ENCODE peak calls at places on chromosomes 13 and 19, in eight cellular contexts. D, I, A, L, C, M, Y and F are unnamed samples.

GRCh38 chr13:54660277-54660676 is 1631.7 kb downstream of the OLFM4 start:
- DNase-seq in L (no peak), I (no peak), D (no peak), A (no peak), M (no peak), C (no peak), Y (no peak), F (no peak)

GRCh38 chr19:46533085-46534081 is 37.7 kb upstream of the PNMA8B start:
- DNase-seq in D (no peak), M (no peak), C (no peak), Y (no peak), I (no peak), A (no peak), L (no peak), F (no peak)

GRCh38 chr13:87999141-87999765 is 328.1 kb downstream of the SLITRK5 start:
- DNase-seq in D (no peak), L (no peak), C (no peak), A (no peak), Y (peak; percentile 44), M (peak; percentile 29), I (no peak), F (no peak)

GRCh38 chr19:2782357-2782935 is 627 bp downstream of the SGTA start:
- DNase-seq in M (no peak), C (no peak), D (no peak), L (no peak), Y (no peak), A (no peak), I (no peak), F (no peak)

GRCh38 chr13:29491248-29491647 is 104.2 kb downstream of the SLC7A1 start:
- DNase-seq in C (no peak), L (no peak), Y (no peak), M (no peak), A (no peak), D (no peak), I (no peak), F (no peak)

GRCh38 chr19:1163283-1163933 is 10.7 kb downstream of the SBNO2 start:
- DNase-seq in I (no peak), C (peak; percentile 8), M (no peak), L (no peak), D (no peak), Y (no peak), A (no peak), F (no peak)

GRCh38 chr13:26965976-26966375 is 205.4 kb upstream of the GPR12 start:
- DNase-seq in L (no peak), A (peak; percentile 71), M (peak; percentile 68), D (no peak), C (peak; percentile 85), I (no peak), Y (peak; percentile 77), F (no peak)

GRCh38 chr19:14479985-14480694 is 5.0 kb upstream of the PTGER1 start:
- DNase-seq in L (no peak), C (no peak), A (no peak), I (peak; percentile 65), M (no peak), Y (peak; percentile 32), D (no peak), F (no peak)

GRCh38 chr13:37889102-37889501 is 19.5 kb upstream of the TRPC4 start:
- DNase-seq in C (no peak), Y (peak; percentile 35), L (no peak), I (no peak), M (peak; percentile 28), A (no peak), D (no peak), F (no peak)

GRCh38 chr13:71842003-71842402 is 25.0 kb downstream of the DACH1 start:
- DNase-seq in Y (no peak), L (no peak), A (no peak), M (no peak), D (no peak), I (no peak), C (no peak), F (no peak)

GRCh38 chr13:42101821-42102580 is 53.6 kb downstream of the DGKH start:
- DNase-seq in C (no peak), D (no peak), A (peak; percentile 13), M (no peak), L (no peak), I (no peak), Y (no peak), F (no peak)

GRCh38 chr19:23913931-23914330 is 755 bp upstream of the ZNF726 start:
- DNase-seq in A (no peak), Y (no peak), C (no peak), I (no peak), M (no peak), D (no peak), L (no peak), F (no peak)

GRCh38 chr13:100510208-100510997 is 78.2 kb downstream of the GGACT start:
- DNase-seq in D (no peak), L (no peak), C (no peak), I (no peak), M (no peak), A (no peak), Y (no peak), F (no peak)

GRCh38 chr19:3590991-3591659 is 5.8 kb downstream of the GIPC3 start:
- DNase-seq in D (no peak), A (no peak), I (no peak), L (no peak), Y (no peak), C (no peak), M (no peak), F (no peak)

GRCh38 chr19:13723206-13723605 is 41.1 kb upstream of the MRI1 start:
- DNase-seq in L (no peak), D (no peak), A (no peak), C (no peak), I (no peak), M (peak; percentile 40), Y (no peak), F (no peak)

GRCh38 chr13:114110091-114110829 is 22.2 kb downstream of the RASA3 start:
- DNase-seq in L (peak; percentile 71), C (no peak), I (peak; percentile 84), M (peak; percentile 50), D (no peak), A (no peak), Y (no peak), F (peak; percentile 92)

GRCh38 chr19:8702350-8702749 is 3.8 kb upstream of the ACTL9 start:
- DNase-seq in C (no peak), Y (no peak), I (no peak), M (no peak), L (no peak), A (no peak), D (no peak), F (no peak)

GRCh38 chr13:92830821-92831220 is 395.8 kb upstream of the GPC6 start:
- DNase-seq in Y (no peak), I (no peak), C (no peak), L (no peak), A (no peak), M (no peak), D (no peak), F (no peak)

GRCh38 chr13:77329133-77330008 is 2.5 kb upstream of the MYCBP2 start:
- DNase-seq in L (peak; percentile 92), I (peak; percentile 99), M (peak; percentile 96), Y (peak; percentile 98), D (peak; percentile 64), A (peak; percentile 83), C (peak; percentile 83), F (peak; percentile 100)

GRCh38 chr19:4597975-4598671 is 38.6 kb upstream of the SEMA6B start:
- DNase-seq in L (peak; percentile 61), C (no peak), M (no peak), A (no peak), I (peak; percentile 75), D (no peak), Y (no peak), F (peak; percentile 60)

GRCh38 chr19:18058208-18059009 is 28.3 kb downstream of the IL12RB1 start:
- DNase-seq in C (peak; percentile 84), A (peak; percentile 69), Y (peak; percentile 76), D (peak; percentile 21), M (peak; percentile 66), I (peak; percentile 85), L (peak; percentile 85), F (peak; percentile 67)
- H3K4me3 ChIP-seq in C (peak overlapping the region; percentile 21), A (no peak overlapping the region), Y (no peak overlapping the region), D (peak overlapping the region; percentile 39), M (no peak overlapping the region), I (peak overlapping the region; percentile 9), L (no peak overlapping the region), F (peak overlapping the region; percentile 37)

GRCh38 chr19:33204136-33204973 is 10.2 kb downstream of the LRP3 start:
- DNase-seq in A (no peak), M (no peak), C (no peak), Y (no peak), D (no peak), I (no peak), L (no peak), F (no peak)
- H3K4me3 ChIP-seq in A (no peak overlapping the region), M (no peak overlapping the region), C (no peak overlapping the region), Y (no peak overlapping the region), D (no peak overlapping the region), I (no peak overlapping the region), L (no peak overlapping the region), F (no peak overlapping the region)

DNA sequence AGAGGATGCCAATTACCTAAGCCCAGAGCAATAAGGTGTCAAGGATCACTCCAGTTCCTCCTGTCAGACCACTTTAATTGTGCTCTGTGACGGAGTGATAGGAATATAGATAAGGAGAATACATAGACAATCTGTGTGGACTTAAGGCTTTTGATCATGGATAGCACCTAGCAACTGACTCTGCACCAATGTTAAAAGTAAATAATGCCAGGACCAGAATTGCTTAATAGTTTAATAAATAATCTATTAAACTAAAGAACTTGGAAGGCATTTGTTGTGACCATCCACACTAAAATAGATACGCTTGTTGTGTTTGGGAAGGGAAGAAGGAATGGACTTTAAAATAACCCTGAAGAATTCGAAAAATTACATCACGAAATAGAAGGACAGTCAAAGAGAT is 390.8 kb upstream of the ARGLU1 start:
- DNase-seq in C (no peak), M (no peak), A (no peak), D (no peak), I (no peak), Y (no peak), L (no peak), F (no peak)
- H3K4me3 ChIP-seq in C (no peak overlapping the region), M (no peak overlapping the region), A (no peak overlapping the region), D (no peak overlapping the region), I (no peak overlapping the region), Y (no peak overlapping the region), L (no peak overlapping the region), F (no peak overlapping the region)

GRCh38 chr19:32576790-32577189 is 4.2 kb upstream of the PDCD5 start:
- DNase-seq in L (no peak), I (no peak), M (no peak), C (no peak), D (no peak), Y (no peak), A (no peak), F (no peak)

GRCh38 chr19:32580353-32580900 is 563 bp upstream of the PDCD5 start:
- DNase-seq in D (no peak), C (no peak), L (no peak), I (peak; percentile 4), M (no peak), A (peak; percentile 12), Y (no peak), F (no peak)

GRCh38 chr19:32580901-32581703 is at the start of gene PDCD5:
- DNase-seq in I (peak; percentile 95), Y (peak; percentile 92), M (peak; percentile 88), L (peak; percentile 98), D (peak; percentile 69), C (peak; percentile 96), A (peak; percentile 97), F (peak; percentile 82)

DNA sequence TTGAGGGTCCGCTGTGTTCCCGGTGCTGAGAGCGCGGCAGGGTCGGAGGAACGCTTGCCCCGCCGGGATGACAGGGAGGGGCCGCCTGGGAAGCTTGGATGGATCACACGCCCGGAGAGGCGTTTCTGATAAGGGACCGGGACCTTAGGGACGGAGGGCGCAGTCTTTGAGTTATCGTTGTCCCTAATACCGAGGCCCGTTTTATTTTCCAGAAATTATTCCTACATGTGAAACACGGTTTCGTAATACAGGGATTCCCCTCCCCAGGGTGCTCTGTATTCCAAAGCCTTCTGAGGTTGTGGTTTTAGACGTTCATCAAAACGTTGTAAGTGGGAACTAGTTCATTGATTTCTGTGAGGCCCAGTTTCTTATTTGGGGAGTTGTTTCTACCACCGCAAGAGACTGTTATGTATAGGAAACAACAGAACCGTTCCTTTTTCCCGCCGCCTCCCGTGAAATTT is 744 bp downstream of the PDCD5 start:
- DNase-seq in Y (peak; percentile 43), M (peak; percentile 64), A (no peak), L (no peak), I (peak; percentile 7), D (no peak), C (peak; percentile 15), F (no peak)
- H3K4me3 ChIP-seq in Y (peak overlapping the region; percentile 83), M (peak overlapping the region; percentile 90), A (peak overlapping the region; percentile 69), L (no peak overlapping the region), I (peak overlapping the region; percentile 93), D (peak overlapping the region; percentile 99), C (peak overlapping the region; percentile 94), F (peak overlapping the region; percentile 82)